ENCODE peak calls at places on chromosomes 7 and 10, in six cellular contexts. O is NAMALWA, F is BJ, S is EH, G is HuH-7.5, W is HAP-1. A is an unnamed sample.

GRCh38 chr7:128390871-128391565 is 18.8 kb downstream of the IMPDH1 start:
- DNase-seq in S (no peak), O (peak), F (no peak), W (no peak), G (no peak), A (no peak)

GRCh38 chr7:95509199-95509598 is 23.5 kb downstream of the ASB4 start:
- DNase-seq in G (no peak), W (peak), O (no peak), S (peak), F (no peak), A (peak)

GRCh38 chr10:125144209-125144608 is 16.2 kb downstream of the CTBP2 start:
- DNase-seq in G (no peak), W (no peak), O (no peak), F (no peak), S (no peak), A (no peak)

GRCh38 chr7:70210200-70210960 is 612.1 kb downstream of the AUTS2 start:
- DNase-seq in O (no peak), F (no peak), G (no peak), S (no peak), W (peak), A (no peak)

GRCh38 chr10:128095023-128095752 is 31.0 kb downstream of the MKI67 start:
- DNase-seq in S (no peak), O (peak), F (no peak), W (no peak), G (no peak), A (no peak)

GRCh38 chr10:47181057-47181849 is 118.7 kb upstream of the GDF10 start:
- DNase-seq in O (no peak), S (no peak), G (no peak), F (no peak), W (no peak), A (no peak)

GRCh38 chr7:22601812-22602568 is 102.0 kb upstream of the STEAP1B start:
- DNase-seq in W (no peak), O (no peak), G (no peak), F (no peak), S (peak), A (peak)

GRCh38 chr7:6228865-6229264 is 43.6 kb downstream of the CYTH3 start:
- DNase-seq in F (peak), G (no peak), S (peak), O (peak), W (no peak), A (no peak)